ENCODE peak calls at places on chromosomes 6 and 20, in ten cellular contexts. R is Peyer's patch, D is lower lobe of right lung, X is psoas muscle, B is astrocyte, I is cardiac muscle cell, S is adrenal gland, Y is SK-N-SH, M is fibroblast of lung, Z is ascending aorta. V is an unnamed sample.

GRCh38 chr6:31121131-31121790 is 1.0 kb upstream of the CDSN start:
- DNase-seq in R (no peak), D (no peak), X (no peak), B (no peak), I (no peak), S (no peak), Y (no peak), M (no peak), Z (no peak), V (no peak)

GRCh38 chr6:158481612-158482473 is 78.0 kb upstream of the TMEM181 start:
- DNase-seq in R (no peak), D (no peak), X (no peak), B (peak), I (no peak), S (no peak), Y (no peak), M (peak), Z (no peak), V (no peak)

GRCh38 chr6:117505337-117505736 is 22.9 kb downstream of the DCBLD1 start:
- DNase-seq in R (no peak), D (no peak), X (no peak), B (peak), I (no peak), S (no peak), Y (no peak), M (peak), Z (no peak), V (no peak)

GRCh38 chr6:40251609-40252008 is 317.3 kb upstream of the MOCS1 start:
- DNase-seq in R (no peak), D (no peak), X (no peak), B (no peak), I (no peak), S (no peak), Y (no peak), M (no peak), Z (no peak), V (no peak)

GRCh38 chr6:157223486-157223885 is 99.8 kb downstream of the TMEM242 start:
- DNase-seq in R (no peak), D (no peak), X (no peak), B (no peak), I (no peak), S (no peak), Y (no peak), M (no peak), Z (peak), V (no peak)

GRCh38 chr6:33700391-33701050 is 11.0 kb downstream of the UQCC2 start:
- DNase-seq in R (peak), D (peak), X (peak), B (peak), I (peak), S (peak), Y (peak), M (peak), Z (peak), V (no peak)

GRCh38 chr6:90677440-90677839 is 90.6 kb upstream of the MAP3K7 start:
- DNase-seq in R (no peak), D (no peak), X (no peak), B (no peak), I (no peak), S (no peak), Y (peak), M (no peak), Z (no peak), V (no peak)

GRCh38 chr20:420721-421574 is 12.8 kb downstream of the RBCK1 start:
- DNase-seq in R (peak), D (no peak), X (no peak), B (no peak), I (no peak), S (no peak), Y (peak), M (no peak), Z (no peak), V (no peak)

GRCh38 chr20:5146302-5146653 is 19.5 kb downstream of the CDS2 start:
- DNase-seq in R (no peak), D (no peak), X (no peak), B (no peak), I (no peak), S (no peak), Y (no peak), M (no peak), Z (no peak), V (no peak)

GRCh38 chr6:57072108-57072507 is 17.9 kb upstream of the ZNF451 start:
- DNase-seq in R (no peak), D (no peak), X (no peak), B (no peak), I (no peak), S (no peak), Y (no peak), M (peak), Z (no peak), V (no peak)

GRCh38 chr20:59583428-59584277 is 20.7 kb upstream of the PHACTR3 start:
- DNase-seq in R (no peak), D (no peak), X (peak), B (no peak), I (no peak), S (no peak), Y (no peak), M (no peak), Z (no peak), V (no peak)

GRCh38 chr6:81648502-81648901 is 104.0 kb downstream of the TENT5A start:
- DNase-seq in R (no peak), D (no peak), X (no peak), B (no peak), I (no peak), S (no peak), Y (no peak), M (no peak), Z (no peak), V (no peak)

GRCh38 chr6:24495516-24495847 is 713 bp downstream of the ALDH5A1 start:
- DNase-seq in R (peak), D (peak), X (peak), B (peak), I (peak), S (peak), Y (no peak), M (peak), Z (peak), V (no peak)

GRCh38 chr6:27617700-27618689 is 145.1 kb upstream of the ZNF184 start:
- DNase-seq in R (no peak), D (no peak), X (no peak), B (peak), I (peak), S (no peak), Y (no peak), M (peak), Z (no peak), V (no peak)

GRCh38 chr6:53134601-53135235 is 13.9 kb downstream of the GCM1 start:
- DNase-seq in R (no peak), D (no peak), X (no peak), B (no peak), I (no peak), S (no peak), Y (no peak), M (no peak), Z (no peak), V (no peak)

GRCh38 chr6:157317129-157317814 is 6.0 kb downstream of the TMEM242 start:
- DNase-seq in R (no peak), D (no peak), X (peak), B (peak), I (no peak), S (peak), Y (no peak), M (peak), Z (peak), V (peak)

GRCh38 chr6:107811591-107812218 is 12.4 kb downstream of the SCML4 start:
- DNase-seq in R (no peak), D (no peak), X (no peak), B (peak), I (no peak), S (no peak), Y (no peak), M (peak), Z (no peak), V (peak)

DNA sequence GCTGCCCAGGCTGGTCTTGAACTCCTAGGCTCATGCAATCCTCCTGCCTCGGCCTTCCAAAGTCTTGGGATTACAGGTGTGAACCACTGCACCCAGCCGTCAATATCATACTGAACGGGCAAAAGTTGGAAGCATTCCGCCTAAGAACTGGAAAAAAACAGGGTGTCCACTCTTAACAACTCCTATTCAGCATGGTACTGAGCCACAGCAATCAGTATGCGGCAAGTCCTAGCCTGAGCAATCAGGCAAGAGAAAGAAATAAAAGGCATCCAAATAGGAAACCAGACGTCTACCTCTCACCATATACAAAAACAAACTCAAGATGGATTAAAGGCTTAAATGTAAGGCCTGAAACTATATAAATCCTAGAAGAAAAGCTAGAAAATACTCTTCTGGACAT is 83.1 kb downstream of the FKBP5 start:
- DNase-seq in R (no peak), D (no peak), X (no peak), B (no peak), I (no peak), S (no peak), Y (no peak), M (peak), Z (no peak), V (no peak)
- H3K27ac ChIP-seq in R (no peak), D (no peak), X (peak), B (peak), I (no peak), S (peak), Y (peak), M (peak), Z (peak), V (no peak)

DNA sequence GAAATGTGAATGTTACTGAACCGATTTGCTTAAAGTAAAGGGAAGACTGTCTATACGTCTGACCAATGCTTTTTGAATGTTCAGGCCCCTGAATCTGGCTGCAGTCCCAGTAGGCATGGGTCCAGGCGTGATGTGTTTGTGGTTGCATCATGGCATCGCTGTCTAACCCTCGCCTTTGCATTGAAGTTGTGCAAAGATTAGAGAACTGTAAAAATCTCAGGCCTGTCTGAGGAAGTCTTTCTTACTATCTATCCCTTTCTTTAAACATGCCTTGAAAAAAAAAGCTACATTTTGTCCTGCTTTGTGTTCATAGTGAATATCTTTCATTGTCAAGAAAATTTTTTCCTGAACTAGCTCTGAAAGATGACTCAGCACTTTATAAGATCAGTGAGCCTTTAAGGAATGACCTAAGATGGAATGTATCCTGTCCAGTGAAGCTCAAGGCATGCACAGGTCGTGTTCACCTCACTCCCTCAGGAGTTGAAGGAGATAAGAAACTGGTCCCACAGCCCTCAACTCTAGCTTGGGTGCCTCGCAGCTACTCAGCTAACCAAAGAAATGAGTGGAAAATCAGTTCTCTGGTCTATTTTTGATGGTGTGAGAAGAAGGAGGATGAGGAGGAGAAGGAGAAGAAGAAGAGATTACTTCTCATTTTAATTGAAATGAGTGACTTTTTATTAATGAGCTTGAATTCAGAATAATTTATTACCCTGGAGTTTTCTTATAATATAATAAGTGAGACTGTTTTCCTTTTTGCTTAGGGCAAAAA is 48.6 kb downstream of the TPD52L1 start:
- DNase-seq in R (peak), D (peak), X (peak), B (peak), I (no peak), S (peak), Y (no peak), M (peak), Z (no peak), V (no peak)
- H3K4me3 ChIP-seq in R (no peak), D (no peak), X (no peak), B (peak), I (no peak), S (no peak), Y (peak), M (no peak), Z (no peak), V (no peak)

DNA sequence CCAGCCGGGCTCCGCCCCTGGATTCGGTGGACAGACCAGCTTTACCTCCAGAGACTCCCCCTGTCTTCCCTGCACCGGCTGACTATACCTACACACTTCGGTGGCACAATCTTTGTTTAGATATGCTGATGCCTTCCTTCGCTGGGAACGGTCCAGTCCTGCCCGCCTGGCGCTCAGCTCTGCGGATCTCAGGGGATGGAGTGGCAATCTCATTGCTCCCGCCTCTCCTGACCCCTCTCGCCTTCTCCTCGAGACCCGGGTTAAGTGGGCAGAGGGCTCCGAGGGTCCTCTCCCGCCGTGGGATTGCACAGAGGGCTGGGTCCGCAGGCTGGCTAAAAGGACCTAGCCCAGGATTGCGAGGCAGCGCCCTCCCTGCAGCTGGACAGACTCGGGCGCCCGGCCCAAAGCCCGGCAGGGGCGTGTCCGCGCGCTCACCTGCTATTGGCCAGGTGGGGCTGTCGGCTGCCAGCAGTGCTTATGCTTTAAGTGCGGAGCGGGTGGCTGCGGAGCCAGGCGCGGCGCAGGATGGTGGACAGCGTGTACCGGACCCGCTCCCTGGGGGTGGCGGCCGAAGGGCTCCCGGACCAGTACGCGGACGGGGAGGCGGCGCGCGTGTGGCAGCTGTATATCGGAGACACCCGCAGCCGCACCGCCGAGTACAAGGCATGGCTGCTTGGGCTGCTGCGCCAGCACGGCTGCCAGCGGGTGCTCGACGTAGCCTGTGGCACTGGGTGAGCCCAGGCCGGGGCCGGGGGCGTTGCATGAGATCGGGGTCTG is at the start of gene GNMT:
- DNase-seq in R (peak), D (peak), X (peak), B (no peak), I (peak), S (peak), Y (peak), M (peak), Z (peak), V (no peak)
- H3K27ac ChIP-seq in R (peak), D (peak), X (no peak), B (no peak), I (no peak), S (no peak), Y (no peak), M (no peak), Z (no peak), V (peak)

DNA sequence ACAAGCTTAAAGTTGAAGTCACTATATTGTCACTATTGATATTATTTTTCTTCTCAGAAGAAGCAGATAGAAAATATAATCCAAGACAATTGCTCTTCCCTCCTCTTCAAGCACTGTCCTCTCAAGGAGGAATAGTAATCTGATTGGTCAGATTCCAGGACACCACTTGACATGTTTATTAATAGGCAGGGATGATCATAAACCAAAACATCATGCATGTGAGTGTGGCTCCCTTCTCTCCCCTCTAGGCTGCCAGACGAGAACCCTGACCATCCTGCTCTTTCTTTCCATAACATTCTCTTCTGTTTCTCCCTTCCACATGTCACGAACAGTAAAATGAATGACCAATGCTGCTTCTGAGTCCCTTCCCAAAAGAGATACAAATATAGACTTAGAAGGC is 7.5 kb downstream of the ATG5 start:
- DNase-seq in R (no peak), D (no peak), X (no peak), B (no peak), I (no peak), S (no peak), Y (no peak), M (no peak), Z (no peak), V (no peak)
- H3K4me3 ChIP-seq in R (no peak), D (no peak), X (no peak), B (no peak), I (no peak), S (no peak), Y (no peak), M (no peak), Z (no peak), V (no peak)